ENCODE peak calls at places on chromosomes 12 and 14, in six cellular contexts. One of them, this sample, is unnamed.

GRCh38 chr12:98515368-98516183 is at the start of gene TMPO:
- DNase-seq in SK-N-SH: peak
- DNase-seq in H1: peak
- DNase-seq in transverse colon: peak
- DNase-seq in GM23338: peak
- DNase-seq in breast epithelium: peak
- DNase-seq in this sample: peak

GRCh38 chr12:46553266-46553665 is 180.7 kb upstream of the SLC38A2 start:
- DNase-seq in GM23338: no peak
- DNase-seq in transverse colon: no peak
- DNase-seq in H1: no peak
- DNase-seq in breast epithelium: no peak
- DNase-seq in SK-N-SH: no peak
- DNase-seq in this sample: no peak

GRCh38 chr12:104641862-104642261 is 185.1 kb downstream of the CHST11 start:
- DNase-seq in GM23338: no peak
- DNase-seq in transverse colon: peak
- DNase-seq in breast epithelium: no peak
- DNase-seq in SK-N-SH: no peak
- DNase-seq in H1: no peak
- DNase-seq in this sample: no peak

GRCh38 chr12:109885616-109886015 is 5.3 kb upstream of the GLTP start:
- DNase-seq in GM23338: no peak
- DNase-seq in breast epithelium: no peak
- DNase-seq in transverse colon: no peak
- DNase-seq in SK-N-SH: no peak
- DNase-seq in H1: no peak
- DNase-seq in this sample: no peak

GRCh38 chr14:95222870-95223398 is 65.6 kb upstream of the DICER1 start:
- DNase-seq in transverse colon: no peak
- DNase-seq in GM23338: no peak
- DNase-seq in breast epithelium: no peak
- DNase-seq in SK-N-SH: no peak
- DNase-seq in H1: no peak
- DNase-seq in this sample: no peak

GRCh38 chr12:62621239-62621638 is 154.6 kb downstream of the MON2 start:
- DNase-seq in GM23338: no peak
- DNase-seq in transverse colon: no peak
- DNase-seq in SK-N-SH: no peak
- DNase-seq in breast epithelium: no peak
- DNase-seq in H1: no peak
- DNase-seq in this sample: no peak

GRCh38 chr14:105012171-105012985 is 8.5 kb downstream of the CDCA4 start:
- DNase-seq in SK-N-SH: peak
- DNase-seq in GM23338: no peak
- DNase-seq in breast epithelium: no peak
- DNase-seq in transverse colon: peak
- DNase-seq in H1: no peak
- DNase-seq in this sample: no peak

GRCh38 chr14:99634443-99634842 is 10.5 kb upstream of the HHIPL1 start:
- DNase-seq in breast epithelium: no peak
- DNase-seq in H1: no peak
- DNase-seq in SK-N-SH: no peak
- DNase-seq in transverse colon: no peak
- DNase-seq in GM23338: no peak
- DNase-seq in this sample: no peak

GRCh38 chr12:48105321-48105866 is 485 bp downstream of the SENP1 start:
- DNase-seq in GM23338: peak
- DNase-seq in transverse colon: no peak
- DNase-seq in breast epithelium: no peak
- DNase-seq in H1: no peak
- DNase-seq in SK-N-SH: no peak
- DNase-seq in this sample: no peak

GRCh38 chr12:112261559-112261958 is 120.7 kb downstream of the HECTD4 start:
- DNase-seq in SK-N-SH: peak
- DNase-seq in GM23338: peak
- DNase-seq in transverse colon: no peak
- DNase-seq in H1: no peak
- DNase-seq in breast epithelium: no peak
- DNase-seq in this sample: no peak

GRCh38 chr12:78938341-78939084 is 73.9 kb downstream of the SYT1 start:
- DNase-seq in GM23338: no peak
- DNase-seq in breast epithelium: no peak
- DNase-seq in SK-N-SH: no peak
- DNase-seq in H1: no peak
- DNase-seq in transverse colon: no peak
- DNase-seq in this sample: no peak

GRCh38 chr14:21668377-21668776 is 5.2 kb downstream of the OR4E1 start:
- DNase-seq in SK-N-SH: no peak
- DNase-seq in breast epithelium: no peak
- DNase-seq in transverse colon: no peak
- DNase-seq in GM23338: no peak
- DNase-seq in H1: no peak
- DNase-seq in this sample: no peak

GRCh38 chr14:100488057-100488456 is 99.2 kb downstream of the BEGAIN start:
- DNase-seq in SK-N-SH: no peak
- DNase-seq in H1: no peak
- DNase-seq in transverse colon: no peak
- DNase-seq in breast epithelium: no peak
- DNase-seq in GM23338: no peak
- DNase-seq in this sample: no peak

GRCh38 chr12:3150820-3151590 is 73.8 kb downstream of the TSPAN9 start:
- DNase-seq in transverse colon: no peak
- DNase-seq in H1: no peak
- DNase-seq in GM23338: peak
- DNase-seq in breast epithelium: no peak
- DNase-seq in SK-N-SH: peak
- DNase-seq in this sample: no peak

GRCh38 chr12:57474862-57475261 is 4.8 kb downstream of the ARHGAP9 start:
- DNase-seq in H1: no peak
- DNase-seq in GM23338: no peak
- DNase-seq in transverse colon: no peak
- DNase-seq in breast epithelium: no peak
- DNase-seq in SK-N-SH: no peak
- DNase-seq in this sample: no peak

GRCh38 chr12:79897617-79898016 is 37.3 kb downstream of the PPP1R12A start:
- DNase-seq in GM23338: peak
- DNase-seq in H1: peak
- DNase-seq in SK-N-SH: no peak
- DNase-seq in transverse colon: no peak
- DNase-seq in breast epithelium: no peak
- DNase-seq in this sample: no peak

GRCh38 chr14:39491134-39491541 is 58.9 kb upstream of the FBXO33 start:
- DNase-seq in SK-N-SH: peak
- DNase-seq in GM23338: peak
- DNase-seq in H1: no peak
- DNase-seq in breast epithelium: no peak
- DNase-seq in transverse colon: no peak
- DNase-seq in this sample: no peak

GRCh38 chr12:27627123-27627835 is 69.0 kb upstream of the REP15 start:
- DNase-seq in H1: no peak
- DNase-seq in SK-N-SH: no peak
- DNase-seq in GM23338: no peak
- DNase-seq in transverse colon: no peak
- DNase-seq in breast epithelium: no peak
- DNase-seq in this sample: no peak

GRCh38 chr12:46154221-46154975 is 114.4 kb downstream of the SLC38A1 start:
- DNase-seq in H1: no peak
- DNase-seq in SK-N-SH: no peak
- DNase-seq in transverse colon: no peak
- DNase-seq in breast epithelium: no peak
- DNase-seq in GM23338: no peak
- DNase-seq in this sample: no peak

GRCh38 chr12:42180990-42181611 is 36.4 kb upstream of the GXYLT1 start:
- DNase-seq in H1: no peak
- DNase-seq in GM23338: no peak
- DNase-seq in SK-N-SH: no peak
- DNase-seq in transverse colon: no peak
- DNase-seq in breast epithelium: no peak
- DNase-seq in this sample: no peak

GRCh38 chr14:104770851-104771272 is 17.9 kb downstream of the SIVA1 start:
- DNase-seq in breast epithelium: no peak
- DNase-seq in SK-N-SH: peak
- DNase-seq in H1: no peak
- DNase-seq in GM23338: peak
- DNase-seq in transverse colon: no peak
- DNase-seq in this sample: no peak

GRCh38 chr12:87136330-87136976 is 880.3 kb upstream of the MGAT4C start:
- DNase-seq in SK-N-SH: no peak
- DNase-seq in breast epithelium: no peak
- DNase-seq in transverse colon: no peak
- DNase-seq in GM23338: no peak
- DNase-seq in H1: no peak
- DNase-seq in this sample: no peak

GRCh38 chr12:44674866-44675265 is 201.2 kb downstream of the NELL2 start:
- DNase-seq in H1: no peak
- DNase-seq in SK-N-SH: no peak
- DNase-seq in transverse colon: no peak
- DNase-seq in GM23338: no peak
- DNase-seq in breast epithelium: no peak
- DNase-seq in this sample: no peak

GRCh38 chr14:74521756-74522155 is 28.2 kb downstream of the ISCA2 start:
- DNase-seq in GM23338: no peak
- DNase-seq in breast epithelium: no peak
- DNase-seq in transverse colon: no peak
- DNase-seq in H1: no peak
- DNase-seq in SK-N-SH: no peak
- DNase-seq in this sample: no peak

GRCh38 chr14:68199465-68200145 is 380.0 kb downstream of the RAD51B start:
- DNase-seq in H1: peak
- DNase-seq in SK-N-SH: no peak
- DNase-seq in breast epithelium: no peak
- DNase-seq in transverse colon: no peak
- DNase-seq in GM23338: peak
- DNase-seq in this sample: no peak

GRCh38 chr14:73261520-73262426 is 24.5 kb downstream of the PAPLN start:
- DNase-seq in H1: no peak
- DNase-seq in breast epithelium: no peak
- DNase-seq in GM23338: no peak
- DNase-seq in SK-N-SH: peak
- DNase-seq in transverse colon: no peak
- DNase-seq in this sample: peak

GRCh38 chr14:46490150-46490769 is 161.3 kb downstream of the RPL10L start:
- DNase-seq in H1: no peak
- DNase-seq in breast epithelium: no peak
- DNase-seq in SK-N-SH: no peak
- DNase-seq in GM23338: peak
- DNase-seq in transverse colon: no peak
- DNase-seq in this sample: no peak

GRCh38 chr14:83425138-83425537 is 1891.5 kb upstream of the SEL1L start:
- DNase-seq in breast epithelium: no peak
- DNase-seq in transverse colon: no peak
- DNase-seq in H1: no peak
- DNase-seq in SK-N-SH: no peak
- DNase-seq in GM23338: no peak
- DNase-seq in this sample: no peak

GRCh38 chr14:50943943-50944646 is at the start of gene PYGL:
- DNase-seq in GM23338: peak
- DNase-seq in transverse colon: peak
- DNase-seq in H1: no peak
- DNase-seq in SK-N-SH: peak
- DNase-seq in breast epithelium: peak
- DNase-seq in this sample: peak
- TF ChIP-seq POLR2AphosphoS5 in GM23338: peak
- TF ChIP-seq POLR2AphosphoS5 in transverse colon: peak
- TF ChIP-seq POLR2AphosphoS5 in H1: no peak
- TF ChIP-seq POLR2AphosphoS5 in SK-N-SH: peak
- TF ChIP-seq POLR2AphosphoS5 in breast epithelium: no peak
- TF ChIP-seq POLR2AphosphoS5 in this sample: peak

DNA sequence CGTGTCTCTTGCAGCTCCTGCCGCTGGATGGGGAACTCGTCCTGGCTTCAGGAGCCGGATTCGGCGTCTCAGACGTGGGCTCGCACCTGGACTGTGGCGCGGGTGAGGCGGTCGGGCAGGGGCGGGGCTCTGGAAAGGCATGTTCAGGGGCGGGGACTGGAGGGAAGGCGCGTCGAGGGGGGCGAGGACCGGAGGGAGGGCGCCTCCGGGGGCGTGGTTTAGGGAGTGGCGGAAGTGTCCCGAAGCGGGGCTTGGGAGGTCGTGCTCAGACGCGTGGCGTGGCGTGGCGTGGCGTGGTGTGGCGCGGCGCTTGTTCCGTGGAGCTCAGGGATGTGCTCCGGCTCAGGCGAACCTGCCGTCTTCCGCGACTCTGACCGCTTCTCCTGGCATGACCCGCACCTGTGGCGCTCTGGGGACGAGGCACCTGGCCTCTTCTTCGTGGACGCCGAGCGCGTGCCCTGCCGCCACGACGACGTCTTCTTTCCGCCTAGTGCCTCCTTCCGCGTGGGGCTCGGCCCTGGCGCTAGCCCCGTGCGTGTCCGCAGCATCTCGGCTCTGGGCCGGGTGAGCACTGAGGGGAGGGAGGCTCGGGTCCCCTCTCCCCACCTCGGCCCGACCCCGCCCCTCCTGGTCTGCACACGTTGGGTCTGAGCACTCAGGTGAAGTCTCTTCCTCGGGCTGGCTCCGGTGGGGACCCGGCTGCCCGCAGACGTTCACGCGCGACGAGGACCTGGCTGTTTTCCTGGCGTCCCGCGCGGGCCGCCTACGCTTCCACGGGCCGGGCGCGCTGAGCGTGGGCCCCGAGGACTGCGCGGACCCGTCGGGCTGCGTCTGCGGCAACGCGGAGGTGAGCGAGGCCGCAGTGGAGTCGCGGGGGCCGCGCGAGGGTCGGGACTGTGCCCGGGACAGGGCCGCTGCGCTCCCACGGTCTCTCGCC is 6.2 kb downstream of the AMN start:
- DNase-seq in breast epithelium: no peak
- DNase-seq in SK-N-SH: no peak
- DNase-seq in GM23338: peak
- DNase-seq in H1: no peak
- DNase-seq in transverse colon: peak
- DNase-seq in this sample: peak
- TF ChIP-seq POLR2AphosphoS5 in breast epithelium: peak
- TF ChIP-seq POLR2AphosphoS5 in SK-N-SH: no peak
- TF ChIP-seq POLR2AphosphoS5 in GM23338: peak
- TF ChIP-seq POLR2AphosphoS5 in H1: no peak
- TF ChIP-seq POLR2AphosphoS5 in transverse colon: peak
- TF ChIP-seq POLR2AphosphoS5 in this sample: peak

GRCh38 chr12:20374775-20375174 is 6.4 kb downstream of the PDE3A start:
- DNase-seq in SK-N-SH: no peak
- DNase-seq in transverse colon: no peak
- DNase-seq in GM23338: no peak
- DNase-seq in breast epithelium: no peak
- DNase-seq in H1: no peak
- DNase-seq in this sample: no peak
- TF ChIP-seq POLR2AphosphoS5 in SK-N-SH: no peak
- TF ChIP-seq POLR2AphosphoS5 in transverse colon: no peak
- TF ChIP-seq POLR2AphosphoS5 in GM23338: no peak
- TF ChIP-seq POLR2AphosphoS5 in breast epithelium: no peak
- TF ChIP-seq POLR2AphosphoS5 in H1: no peak
- TF ChIP-seq POLR2AphosphoS5 in this sample: no peak

DNA sequence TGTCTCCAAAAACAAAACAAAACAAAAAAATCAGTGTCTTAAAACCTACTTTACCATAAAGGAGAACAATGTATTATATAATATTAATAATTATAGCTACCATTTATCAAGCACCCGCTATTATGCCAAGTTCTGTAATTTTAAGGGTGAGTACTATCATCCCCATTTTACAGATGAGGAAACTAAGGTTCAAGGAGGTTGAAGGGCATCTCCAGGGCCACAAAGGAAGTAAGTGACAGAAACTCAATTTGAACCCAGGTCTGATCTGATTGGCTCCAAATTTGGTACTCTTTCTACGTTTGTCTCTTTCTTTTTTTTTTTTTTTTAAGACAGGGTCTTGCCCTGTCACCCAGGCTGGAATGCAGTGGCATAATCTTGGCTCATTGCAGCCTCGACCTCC is 115.4 kb downstream of the BCAT1 start:
- DNase-seq in breast epithelium: no peak
- DNase-seq in H1: no peak
- DNase-seq in GM23338: no peak
- DNase-seq in SK-N-SH: no peak
- DNase-seq in transverse colon: no peak
- DNase-seq in this sample: no peak
- TF ChIP-seq POLR2AphosphoS5 in breast epithelium: no peak
- TF ChIP-seq POLR2AphosphoS5 in H1: no peak
- TF ChIP-seq POLR2AphosphoS5 in GM23338: no peak
- TF ChIP-seq POLR2AphosphoS5 in SK-N-SH: no peak
- TF ChIP-seq POLR2AphosphoS5 in transverse colon: no peak
- TF ChIP-seq POLR2AphosphoS5 in this sample: no peak

This sample was measured in upper lobe of left lung.